ENCODE peak calls at places on chromosomes 16 and 17, in nine cellular contexts. G, A, P, B, J, L, R, T and O are unnamed samples.

GRCh38 chr17:81294512-81295030 is 536 bp downstream of the SLC38A10 start:
- DNase-seq in G (no peak), A (peak), P (peak), B (peak), J (no peak), L (peak), R (no peak), T (peak), O (peak)

GRCh38 chr17:49106366-49107210 is 26.0 kb upstream of the B4GALNT2 start:
- DNase-seq in G (peak), A (peak), P (peak), B (no peak), J (no peak), L (peak), R (no peak), T (no peak), O (peak)

GRCh38 chr17:69175812-69176517 is 34.3 kb upstream of the ABCA6 start:
- DNase-seq in G (peak), A (peak), P (peak), B (no peak), J (no peak), L (peak), R (no peak), T (no peak), O (peak)

GRCh38 chr17:83151442-83152220 is 72.2 kb downstream of the METRNL start:
- DNase-seq in G (peak), A (no peak), P (peak), B (no peak), J (no peak), L (peak), R (peak), T (no peak), O (no peak)

GRCh38 chr16:75559564-75560372 is 3.7 kb upstream of the TMEM231 start:
- DNase-seq in G (peak), A (peak), P (peak), B (no peak), J (no peak), L (peak), R (no peak), T (no peak), O (peak)

GRCh38 chr17:68292689-68293040 is 1.4 kb downstream of the ARSG start:
- DNase-seq in G (no peak), A (no peak), P (no peak), B (no peak), J (no peak), L (no peak), R (no peak), T (no peak), O (no peak)

GRCh38 chr17:67689534-67690177 is 28.1 kb upstream of the NOL11 start:
- DNase-seq in G (peak), A (peak), P (peak), B (peak), J (no peak), L (peak), R (peak), T (no peak), O (peak)

GRCh38 chr17:17511971-17512858 is 16.0 kb upstream of the RASD1 start:
- DNase-seq in G (peak), A (peak), P (peak), B (no peak), J (no peak), L (peak), R (peak), T (peak), O (peak)

GRCh38 chr16:57084257-57084770 is 8.1 kb upstream of the CPNE2 start:
- DNase-seq in G (peak), A (peak), P (peak), B (peak), J (peak), L (peak), R (peak), T (peak), O (peak)

GRCh38 chr17:79424471-79425185 is 186.2 kb downstream of the RBFOX3 start:
- DNase-seq in G (no peak), A (no peak), P (no peak), B (no peak), J (no peak), L (no peak), R (no peak), T (no peak), O (no peak)

GRCh38 chr16:7331997-7332396 is 648 bp upstream of the RBFOX1 start:
- DNase-seq in G (no peak), A (no peak), P (no peak), B (no peak), J (no peak), L (no peak), R (no peak), T (no peak), O (no peak)

GRCh38 chr17:76204277-76204676 is 36.0 kb downstream of the RNF157 start:
- DNase-seq in G (peak), A (peak), P (peak), B (no peak), J (no peak), L (peak), R (no peak), T (no peak), O (peak)

GRCh38 chr16:87847785-87848675 is 21.3 kb downstream of the SLC7A5 start:
- DNase-seq in G (no peak), A (no peak), P (no peak), B (no peak), J (peak), L (no peak), R (no peak), T (no peak), O (no peak)
- TF ChIP-seq CTCF in G (no peak), A (no peak), P (no peak), B (no peak), J (no peak), L (no peak), R (no peak), T (no peak), O (no peak)

GRCh38 chr16:88940196-88941050 is 36.6 kb downstream of the CBFA2T3 start:
- DNase-seq in G (no peak), A (peak), P (no peak), B (no peak), J (no peak), L (no peak), R (no peak), T (no peak), O (no peak)

GRCh38 chr16:88941933-88942909 is 34.8 kb downstream of the CBFA2T3 start:
- DNase-seq in G (peak), A (peak), P (no peak), B (no peak), J (no peak), L (no peak), R (no peak), T (peak), O (peak)

GRCh38 chr16:88939814-88940195 is 37.2 kb downstream of the CBFA2T3 start:
- DNase-seq in G (no peak), A (no peak), P (no peak), B (no peak), J (no peak), L (no peak), R (no peak), T (peak), O (no peak)

GRCh38 chr16:88943131-88943664 is 33.8 kb downstream of the CBFA2T3 start:
- DNase-seq in G (no peak), A (no peak), P (no peak), B (no peak), J (no peak), L (no peak), R (no peak), T (no peak), O (no peak)

GRCh38 chr16:88941051-88941932 is 35.7 kb downstream of the CBFA2T3 start:
- DNase-seq in G (no peak), A (no peak), P (no peak), B (no peak), J (no peak), L (no peak), R (no peak), T (peak), O (no peak)
- H3K4me3 ChIP-seq in G (no peak), A (no peak), P (no peak), B (peak), J (peak), L (no peak), R (peak), T (peak), O (no peak)

GRCh38 chr16:89952551-89952950 is 4.0 kb downstream of the DEF8 start:
- DNase-seq in G (no peak), A (no peak), P (no peak), B (no peak), J (no peak), L (no peak), R (no peak), T (no peak), O (no peak)
- TF ChIP-seq CTCF in G (no peak), A (no peak), P (no peak), B (no peak), J (no peak), L (no peak), R (no peak), T (no peak), O (no peak)

GRCh38 chr17:35795871-35796265 is 427 bp upstream of the MMP28 start:
- DNase-seq in G (no peak), A (no peak), P (no peak), B (no peak), J (no peak), L (no peak), R (no peak), T (no peak), O (no peak)

GRCh38 chr17:35790826-35791225 is 4.6 kb downstream of the MMP28 start:
- DNase-seq in G (no peak), A (no peak), P (no peak), B (no peak), J (no peak), L (no peak), R (no peak), T (no peak), O (no peak)

GRCh38 chr17:35795007-35795870 is at the start of gene MMP28:
- DNase-seq in G (no peak), A (peak), P (no peak), B (no peak), J (no peak), L (no peak), R (no peak), T (peak), O (no peak)

GRCh38 chr17:35791681-35792350 is 3.6 kb downstream of the MMP28 start:
- DNase-seq in G (peak), A (no peak), P (no peak), B (no peak), J (no peak), L (no peak), R (no peak), T (no peak), O (no peak)

DNA sequence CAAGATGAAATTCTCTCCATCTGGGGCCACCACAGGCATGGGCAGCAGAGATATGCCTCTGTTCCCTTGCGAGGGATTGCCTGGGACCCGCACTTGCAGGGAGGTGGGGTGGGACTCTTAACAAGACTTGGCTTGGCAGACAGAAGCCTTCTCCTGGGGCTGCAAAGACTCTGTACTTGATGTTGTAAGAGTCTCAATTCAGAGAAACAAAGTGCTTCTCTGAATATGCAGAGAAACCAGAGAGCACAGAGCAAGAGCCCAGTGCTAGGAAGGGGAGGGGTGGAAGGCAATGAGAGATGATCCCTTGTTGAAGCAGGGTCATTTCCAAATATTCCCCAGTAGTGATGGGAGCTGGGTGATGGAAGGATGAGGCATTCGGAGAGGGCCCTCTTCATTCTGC is 2.2 kb downstream of the MMP28 start:
- DNase-seq in G (no peak), A (no peak), P (no peak), B (no peak), J (no peak), L (no peak), R (no peak), T (no peak), O (no peak)
- H3K4me3 ChIP-seq in G (no peak), A (no peak), P (no peak), B (no peak), J (no peak), L (no peak), R (no peak), T (no peak), O (no peak)

GRCh38 chr17:66200685-66201092 is 8.8 kb upstream of the CEP112 start:
- DNase-seq in G (peak), A (peak), P (peak), B (no peak), J (no peak), L (peak), R (no peak), T (no peak), O (peak)
- TF ChIP-seq CTCF in G (peak), A (peak), P (peak), B (peak), J (peak), L (peak), R (peak), T (peak), O (peak)

GRCh38 chr17:2050871-2051387 is 4.0 kb upstream of the HIC1 start:
- DNase-seq in G (peak), A (peak), P (peak), B (no peak), J (no peak), L (peak), R (no peak), T (no peak), O (no peak)

GRCh38 chr17:2049333-2050245 is 5.3 kb upstream of the HIC1 start:
- DNase-seq in G (peak), A (peak), P (peak), B (peak), J (peak), L (peak), R (peak), T (peak), O (peak)

GRCh38 chr17:2050246-2050866 is 4.5 kb upstream of the HIC1 start:
- DNase-seq in G (peak), A (peak), P (peak), B (peak), J (no peak), L (peak), R (peak), T (peak), O (peak)

GRCh38 chr17:2053380-2054261 is 1.3 kb upstream of the HIC1 start:
- DNase-seq in G (peak), A (peak), P (peak), B (peak), J (peak), L (peak), R (no peak), T (peak), O (peak)

DNA sequence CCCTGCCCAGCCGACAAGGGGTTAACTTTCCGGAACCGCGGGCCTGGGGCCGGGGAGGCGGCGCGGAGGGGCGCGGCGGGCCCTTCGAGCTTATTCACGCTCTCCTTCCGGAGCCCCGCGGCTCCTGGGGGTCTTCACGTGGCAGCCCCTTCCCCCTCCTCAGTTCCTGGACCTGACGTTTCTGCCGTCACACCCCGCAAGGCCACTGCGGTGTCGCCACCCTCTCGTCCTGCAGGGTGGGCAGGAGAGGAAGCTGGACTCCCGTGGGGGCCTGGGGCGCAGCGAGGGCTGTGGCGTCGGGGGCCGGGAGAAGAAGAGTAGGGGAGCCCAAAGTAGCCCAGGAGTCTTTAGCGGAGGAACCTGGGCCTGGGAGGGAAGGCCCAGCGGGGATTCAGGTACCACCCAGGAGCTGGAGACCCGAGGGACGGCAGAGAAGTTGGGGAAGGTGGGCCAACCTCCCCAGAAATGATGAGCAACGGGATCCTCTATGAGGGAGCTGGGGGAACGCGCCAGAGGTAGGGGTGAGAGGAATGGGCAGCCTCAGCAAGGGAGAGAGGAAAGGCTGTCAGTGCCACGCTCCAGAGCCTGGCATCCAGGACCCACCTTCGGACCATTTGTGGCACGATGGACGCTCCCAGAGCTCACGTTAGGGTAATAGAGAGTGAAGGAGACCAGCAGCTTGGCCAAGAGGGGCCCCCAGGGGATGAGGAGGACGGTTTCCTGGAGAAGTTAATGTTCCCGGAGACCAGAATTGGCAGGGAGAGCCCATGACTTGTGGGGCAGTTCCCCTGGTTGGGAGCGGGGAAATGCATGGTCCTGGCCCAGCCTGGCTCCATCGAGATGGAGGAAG is 3.3 kb upstream of the HIC1 start:
- DNase-seq in G (no peak), A (no peak), P (no peak), B (no peak), J (no peak), L (no peak), R (no peak), T (no peak), O (no peak)
- H3K4me3 ChIP-seq in G (peak), A (no peak), P (no peak), B (no peak), J (peak), L (no peak), R (peak), T (peak), O (no peak)

DNA sequence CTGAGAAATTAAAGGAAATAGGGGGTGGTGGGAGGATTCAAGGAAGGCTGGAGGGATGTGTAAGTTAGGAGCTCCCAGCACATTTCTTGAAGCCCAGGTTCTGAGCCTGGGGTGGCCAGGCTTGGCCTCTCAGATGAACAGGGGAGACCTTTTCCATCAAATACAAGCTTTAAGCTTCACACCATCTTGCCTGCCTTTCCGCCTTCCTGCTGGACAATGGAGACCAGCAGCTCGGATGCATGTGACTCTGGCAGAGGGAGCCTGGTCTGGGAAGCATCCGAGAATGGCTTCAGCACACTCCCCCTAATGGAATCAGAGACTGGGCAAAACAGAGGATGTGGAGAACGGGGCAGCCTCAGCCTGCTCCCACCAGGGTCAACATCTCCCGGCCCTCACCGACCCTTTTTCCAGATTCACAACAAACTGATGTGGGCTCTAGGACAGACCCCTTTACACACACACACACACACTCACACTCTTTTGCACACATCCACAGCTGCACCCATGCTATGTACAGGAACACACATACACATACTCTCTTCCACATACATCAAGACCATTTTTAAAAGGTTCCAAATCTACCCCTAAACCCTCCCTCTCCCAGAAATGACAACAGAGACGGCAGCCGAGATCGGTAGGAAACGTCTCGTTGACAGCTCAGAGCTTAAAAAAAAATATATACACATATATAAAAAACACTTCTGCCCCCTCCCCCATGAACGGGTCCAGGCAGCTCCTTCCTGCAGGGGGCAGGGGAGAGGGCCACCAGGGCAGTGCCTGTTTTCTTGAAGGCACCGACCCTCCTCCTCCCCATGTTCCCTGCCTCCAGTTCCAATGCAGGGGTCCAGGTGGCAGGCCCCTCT is 6.5 kb upstream of the ATXN7L3 start:
- DNase-seq in G (no peak), A (peak), P (no peak), B (no peak), J (no peak), L (no peak), R (no peak), T (no peak), O (no peak)
- TF ChIP-seq CTCF in G (peak), A (no peak), P (peak), B (no peak), J (no peak), L (peak), R (no peak), T (no peak), O (peak)

GRCh38 chr16:69188716-69189115 is 1.8 kb downstream of the SNTB2 start:
- DNase-seq in G (no peak), A (peak), P (peak), B (no peak), J (no peak), L (peak), R (no peak), T (no peak), O (peak)

GRCh38 chr16:69190598-69190997 is 3.6 kb downstream of the SNTB2 start:
- DNase-seq in G (no peak), A (no peak), P (no peak), B (no peak), J (no peak), L (no peak), R (no peak), T (no peak), O (no peak)

GRCh38 chr16:69187891-69188451 is 1.0 kb downstream of the SNTB2 start:
- DNase-seq in G (no peak), A (peak), P (no peak), B (peak), J (no peak), L (no peak), R (no peak), T (peak), O (peak)

GRCh38 chr16:69191136-69191535 is 4.2 kb downstream of the SNTB2 start:
- DNase-seq in G (no peak), A (no peak), P (no peak), B (no peak), J (no peak), L (no peak), R (no peak), T (no peak), O (no peak)

GRCh38 chr16:69190046-69190588 is 3.2 kb downstream of the SNTB2 start:
- DNase-seq in G (no peak), A (no peak), P (no peak), B (no peak), J (no peak), L (no peak), R (no peak), T (no peak), O (no peak)
- H3K4me3 ChIP-seq in G (no peak), A (peak), P (no peak), B (no peak), J (peak), L (no peak), R (no peak), T (no peak), O (no peak)

GRCh38 chr16:69936751-69937211 is 14.4 kb upstream of the CLEC18A start:
- DNase-seq in G (no peak), A (no peak), P (no peak), B (no peak), J (no peak), L (no peak), R (no peak), T (no peak), O (no peak)

GRCh38 chr16:69938981-69939820 is 11.9 kb upstream of the CLEC18A start:
- DNase-seq in G (no peak), A (no peak), P (no peak), B (no peak), J (no peak), L (no peak), R (no peak), T (no peak), O (no peak)

GRCh38 chr16:69935740-69936139 is 15.4 kb upstream of the CLEC18A start:
- DNase-seq in G (no peak), A (no peak), P (no peak), B (no peak), J (no peak), L (no peak), R (no peak), T (no peak), O (no peak)

GRCh38 chr16:69936252-69936651 is 14.9 kb upstream of the CLEC18A start:
- DNase-seq in G (no peak), A (no peak), P (no peak), B (no peak), J (no peak), L (no peak), R (no peak), T (no peak), O (no peak)

GRCh38 chr16:69937465-69937951 is 13.6 kb upstream of the CLEC18A start:
- DNase-seq in G (peak), A (peak), P (no peak), B (no peak), J (no peak), L (no peak), R (no peak), T (no peak), O (peak)
- TF ChIP-seq CTCF in G (peak), A (peak), P (peak), B (no peak), J (peak), L (peak), R (no peak), T (peak), O (peak)

GRCh38 chr16:68395167-68395786 is 53.0 kb downstream of the SMPD3 start:
- DNase-seq in G (no peak), A (no peak), P (no peak), B (no peak), J (no peak), L (no peak), R (no peak), T (no peak), O (no peak)

GRCh38 chr16:68395806-68396205 is 52.5 kb downstream of the SMPD3 start:
- DNase-seq in G (no peak), A (no peak), P (no peak), B (no peak), J (no peak), L (no peak), R (no peak), T (no peak), O (no peak)

GRCh38 chr16:68399456-68399855 is 48.9 kb downstream of the SMPD3 start:
- DNase-seq in G (peak), A (no peak), P (no peak), B (no peak), J (no peak), L (peak), R (no peak), T (no peak), O (no peak)

GRCh38 chr16:68396481-68396880 is 51.8 kb downstream of the SMPD3 start:
- DNase-seq in G (peak), A (peak), P (peak), B (no peak), J (no peak), L (peak), R (peak), T (no peak), O (peak)

GRCh38 chr16:68397710-68398171 is 50.6 kb downstream of the SMPD3 start:
- DNase-seq in G (no peak), A (no peak), P (no peak), B (no peak), J (no peak), L (no peak), R (no peak), T (no peak), O (no peak)
- H3K4me3 ChIP-seq in G (no peak), A (no peak), P (no peak), B (no peak), J (no peak), L (no peak), R (no peak), T (no peak), O (no peak)